ENCODE peak calls at places on chromosomes 2 and 18, in four cellular contexts. P, T, G and O are unnamed samples.

GRCh38 chr2:190553254-190553653 is 18.7 kb upstream of the NEMP2 start:
- DNase-seq in P (no peak), T (no peak), G (no peak), O (no peak)

GRCh38 chr2:27829791-27830190 is 58.3 kb downstream of the MRPL33 start:
- DNase-seq in P (no peak), T (no peak), G (no peak), O (no peak)

GRCh38 chr18:39834636-39835035 is 2120.4 kb upstream of the PIK3C3 start:
- DNase-seq in P (no peak), T (no peak), G (no peak), O (no peak)

GRCh38 chr2:138707424-138708074 is 72.6 kb downstream of the NXPH2 start:
- DNase-seq in P (no peak), T (no peak), G (peak), O (no peak)

GRCh38 chr2:224723606-224724217 is 7.5 kb upstream of the CCDC195 start:
- DNase-seq in P (no peak), T (no peak), G (peak), O (no peak)

GRCh38 chr2:64145760-64146159 is 1.5 kb upstream of the PELI1 start:
- DNase-seq in P (no peak), T (no peak), G (no peak), O (no peak)

GRCh38 chr2:128273469-128274081 is 45.1 kb downstream of the HS6ST1 start:
- DNase-seq in P (no peak), T (no peak), G (no peak), O (no peak)

GRCh38 chr2:215052810-215053209 is 85.6 kb downstream of the ABCA12 start:
- DNase-seq in P (no peak), T (no peak), G (no peak), O (no peak)

GRCh38 chr2:64727013-64727767 is 73.5 kb upstream of the SERTAD2 start:
- DNase-seq in P (no peak), T (peak), G (no peak), O (peak)

GRCh38 chr2:63698825-63699548 is 110.2 kb downstream of the MDH1 start:
- DNase-seq in P (peak), T (no peak), G (peak), O (no peak)

GRCh38 chr2:30675758-30676157 is 131.5 kb downstream of the CAPN13 start:
- DNase-seq in P (no peak), T (no peak), G (no peak), O (no peak)

GRCh38 chr2:127429844-127430425 is 11.7 kb downstream of the PROC start:
- DNase-seq in P (no peak), T (no peak), G (no peak), O (no peak)

GRCh38 chr2:151827564-151828142 is 568 bp downstream of the ARL5A start:
- DNase-seq in P (peak), T (no peak), G (peak), O (no peak)

GRCh38 chr2:36456227-36456788 is 100.7 kb downstream of the CRIM1 start:
- DNase-seq in P (peak), T (no peak), G (peak), O (no peak)

GRCh38 chr2:173126819-173127218 is 51.2 kb downstream of the MAP3K20 start:
- DNase-seq in P (no peak), T (no peak), G (no peak), O (no peak)

GRCh38 chr18:50812834-50813233 is 7.0 kb downstream of the MRO start:
- DNase-seq in P (no peak), T (no peak), G (no peak), O (no peak)

GRCh38 chr18:23259701-23260661 is 124.7 kb downstream of the CABLES1 start:
- DNase-seq in P (peak), T (no peak), G (peak), O (peak)

GRCh38 chr2:134056226-134056625 is 197.6 kb upstream of the MGAT5 start:
- DNase-seq in P (no peak), T (no peak), G (no peak), O (no peak)

GRCh38 chr2:70679244-70679643 is 88.8 kb downstream of the ADD2 start:
- DNase-seq in P (no peak), T (no peak), G (no peak), O (no peak)

GRCh38 chr18:24602156-24602555 is 141.7 kb downstream of the HRH4 start:
- DNase-seq in P (no peak), T (no peak), G (no peak), O (no peak)

GRCh38 chr18:12625242-12625641 is 32.7 kb downstream of the SPIRE1 start:
- DNase-seq in P (no peak), T (no peak), G (no peak), O (no peak)

GRCh38 chr18:30487962-30488361 is 554.6 kb downstream of the DSC3 start:
- DNase-seq in P (no peak), T (no peak), G (no peak), O (no peak)

GRCh38 chr2:58918138-58918537 is 677.0 kb upstream of the FANCL start:
- DNase-seq in P (no peak), T (no peak), G (peak), O (no peak)

GRCh38 chr2:215896921-215897320 is 116.4 kb downstream of the MREG start:
- DNase-seq in P (no peak), T (no peak), G (no peak), O (no peak)

GRCh38 chr2:102155703-102156515 is 13.4 kb downstream of the IL1R1 start:
- DNase-seq in P (no peak), T (no peak), G (peak), O (no peak)

GRCh38 chr2:37415128-37415817 is 70.8 kb downstream of the QPCT start:
- DNase-seq in P (peak), T (no peak), G (peak), O (no peak)

GRCh38 chr2:72887032-72887835 is at the start of gene SPR:
- DNase-seq in P (peak), T (peak), G (peak), O (peak)

GRCh38 chr2:224104668-224105386 is 65.7 kb upstream of the SERPINE2 start:
- DNase-seq in P (no peak), T (no peak), G (no peak), O (no peak)

GRCh38 chr2:14751581-14751980 is 119.1 kb downstream of the LRATD1 start:
- DNase-seq in P (no peak), T (no peak), G (no peak), O (no peak)

GRCh38 chr2:8993196-8993901 is 10.1 kb downstream of the MBOAT2 start:
- DNase-seq in P (no peak), T (no peak), G (no peak), O (no peak)

GRCh38 chr2:219722276-219722883 is 95.0 kb downstream of the SLC4A3 start:
- DNase-seq in P (no peak), T (no peak), G (no peak), O (no peak)

GRCh38 chr2:74119912-74120825 is 27.5 kb downstream of the BOLA3 start:
- DNase-seq in P (peak), T (peak), G (peak), O (peak)

GRCh38 chr2:55138546-55139288 is 88.5 kb upstream of the RTN4 start:
- DNase-seq in P (no peak), T (no peak), G (no peak), O (no peak)

GRCh38 chr18:55136864-55137263 is 177.6 kb upstream of the CCDC68 start:
- DNase-seq in P (no peak), T (no peak), G (no peak), O (no peak)

GRCh38 chr2:75525434-75526308 is 35.1 kb downstream of the EVA1A start:
- DNase-seq in P (no peak), T (no peak), G (no peak), O (no peak)

GRCh38 chr2:118632921-118633320 is 214.5 kb downstream of the EN1 start:
- DNase-seq in P (no peak), T (no peak), G (no peak), O (no peak)

GRCh38 chr2:48118895-48119294 is 212.6 kb upstream of the FBXO11 start:
- DNase-seq in P (no peak), T (no peak), G (no peak), O (no peak)

GRCh38 chr2:162029287-162029901 is 44.6 kb downstream of the DPP4 start:
- DNase-seq in P (peak), T (no peak), G (peak), O (no peak)